ENCODE peak calls at places on chromosomes 16 and 17, in seven cellular contexts. P, E, B, V, Y, C and U are unnamed samples.

GRCh38 chr17:80285237-80285920 is 24.7 kb downstream of the RNF213 start:
- DNase-seq in B (no peak), P (no peak), Y (no peak), E (no peak), C (no peak), V (no peak), U (peak)

GRCh38 chr17:65293584-65294183 is 156.5 kb downstream of the RGS9 start:
- DNase-seq in E (no peak), B (no peak), Y (no peak), C (no peak), P (no peak), V (no peak), U (no peak)

GRCh38 chr16:22648141-22648540 is 137.4 kb downstream of the NPIPB5 start:
- DNase-seq in E (peak), Y (no peak), P (no peak), B (no peak), C (no peak), V (no peak), U (no peak)

GRCh38 chr16:28925386-28926228 is 569 bp upstream of the RABEP2 start:
- DNase-seq in Y (no peak), V (peak), B (no peak), C (no peak), P (peak), E (no peak), U (no peak)

GRCh38 chr16:49788936-49789335 is 67.0 kb downstream of the ZNF423 start:
- DNase-seq in P (no peak), C (no peak), V (no peak), Y (no peak), B (no peak), E (no peak), U (no peak)

GRCh38 chr16:11201498-11202259 is 54.3 kb downstream of the SOCS1 start:
- DNase-seq in P (peak), Y (peak), V (peak), B (no peak), C (no peak), E (peak), U (peak)

GRCh38 chr17:21304091-21304490 is 19.6 kb downstream of the MAP2K3 start:
- DNase-seq in P (no peak), C (no peak), B (no peak), E (no peak), Y (no peak), V (no peak), U (no peak)

GRCh38 chr16:19707699-19708497 is 10.1 kb downstream of the KNOP1 start:
- DNase-seq in C (no peak), P (no peak), B (no peak), E (no peak), V (no peak), Y (no peak), U (no peak)

GRCh38 chr17:60300011-60300410 is 91.9 kb downstream of the USP32 start:
- DNase-seq in B (no peak), E (no peak), P (no peak), Y (no peak), C (no peak), V (no peak), U (no peak)

GRCh38 chr17:20267459-20267842 is 199.9 kb downstream of the LGALS9B start:
- DNase-seq in P (no peak), V (no peak), C (no peak), B (no peak), E (no peak), Y (no peak), U (no peak)

GRCh38 chr16:46747777-46748651 is at the start of gene MYLK3:
- DNase-seq in V (peak), Y (peak), C (no peak), B (peak), E (peak), P (no peak), U (peak)

GRCh38 chr16:3881499-3881995 is 1.0 kb upstream of the CREBBP start:
- DNase-seq in E (peak), B (no peak), C (peak), V (no peak), P (no peak), Y (peak), U (no peak)

GRCh38 chr17:18141210-18141803 is 32.8 kb downstream of the MYO15A start:
- DNase-seq in Y (peak), B (peak), E (no peak), V (peak), P (peak), C (peak), U (peak)

GRCh38 chr17:82334622-82335394 is 1.2 kb upstream of the SECTM1 start:
- DNase-seq in Y (no peak), E (no peak), V (peak), P (peak), B (no peak), C (no peak), U (no peak)

GRCh38 chr17:60106377-60107059 is 27.8 kb upstream of the HEATR6 start:
- DNase-seq in B (no peak), V (peak), E (no peak), C (no peak), P (peak), Y (no peak), U (no peak)

GRCh38 chr16:16828913-16829398 is 450.0 kb downstream of the NPIPA7 start:
- DNase-seq in Y (peak), V (no peak), B (no peak), E (peak), P (no peak), C (peak), U (no peak)

GRCh38 chr17:55710829-55711496 is 11.7 kb downstream of the TMEM100 start:
- DNase-seq in V (no peak), P (no peak), E (no peak), Y (no peak), C (no peak), B (no peak), U (no peak)

GRCh38 chr16:57310801-57311200 is 26.3 kb upstream of the PLLP start:
- DNase-seq in C (no peak), B (no peak), P (no peak), V (no peak), E (no peak), Y (no peak), U (no peak)

GRCh38 chr17:14826361-14826760 is 438.8 kb downstream of the PMP22 start:
- DNase-seq in B (no peak), Y (no peak), V (no peak), E (no peak), P (no peak), C (no peak), U (no peak)

GRCh38 chr16:8632675-8633182 is 11.2 kb downstream of the METTL22 start:
- DNase-seq in V (no peak), E (no peak), B (no peak), P (no peak), Y (no peak), C (no peak), U (peak)

GRCh38 chr16:2001035-2001434 is 8.6 kb downstream of the ZNF598 start:
- DNase-seq in Y (no peak), B (no peak), C (no peak), E (no peak), P (no peak), V (no peak), U (no peak)

GRCh38 chr17:40209404-40210093 is 9.6 kb upstream of the WIPF2 start:
- DNase-seq in V (peak), Y (no peak), C (no peak), B (no peak), P (peak), E (no peak), U (peak)

GRCh38 chr17:80468222-80468621 is 8.2 kb downstream of the NPTX1 start:
- DNase-seq in C (peak), B (no peak), E (peak), P (no peak), V (no peak), Y (no peak), U (no peak)

GRCh38 chr17:48621410-48622387 is 4.5 kb downstream of the HOXB9 start:
- DNase-seq in B (no peak), E (no peak), P (no peak), V (peak), Y (no peak), C (no peak), U (no peak)

GRCh38 chr17:601462-602303 is 113.0 kb downstream of the VPS53 start:
- DNase-seq in Y (no peak), P (peak), B (no peak), E (no peak), C (no peak), V (peak), U (peak)

GRCh38 chr17:39209317-39210092 is 9.4 kb downstream of the RPL19 start:
- DNase-seq in E (peak), C (peak), B (no peak), V (peak), Y (peak), P (peak), U (peak)

GRCh38 chr17:30376621-30377452 is 1.9 kb upstream of the CPD start:
- DNase-seq in B (no peak), Y (peak), E (no peak), C (no peak), P (peak), V (peak), U (no peak)

GRCh38 chr17:78908426-78908825 is 5.4 kb upstream of the CEP295NL start:
- DNase-seq in E (no peak), C (no peak), V (no peak), Y (no peak), P (no peak), B (no peak), U (no peak)

GRCh38 chr17:53516643-53517042 is 306.1 kb upstream of the KIF2B start:
- DNase-seq in E (no peak), C (no peak), B (no peak), Y (peak), P (no peak), V (peak), U (no peak)

GRCh38 chr16:23712976-23713375 is at the start of gene ERN2:
- DNase-seq in Y (no peak), C (peak), P (no peak), B (no peak), V (no peak), E (peak), U (no peak)

GRCh38 chr16:86495357-86495701 is 15.0 kb upstream of the FOXF1 start:
- DNase-seq in V (no peak), C (no peak), E (no peak), Y (peak), B (no peak), P (no peak), U (no peak)

GRCh38 chr16:47037396-47037745 is 63.9 kb upstream of the DNAJA2 start:
- DNase-seq in E (peak), B (no peak), P (no peak), V (no peak), Y (no peak), C (no peak), U (no peak)

GRCh38 chr16:81520560-81521135 is 76.0 kb downstream of the CMIP start:
- DNase-seq in Y (no peak), V (no peak), B (no peak), C (no peak), P (no peak), E (no peak), U (no peak)

GRCh38 chr16:81523387-81524115 is 78.9 kb downstream of the CMIP start:
- DNase-seq in C (no peak), B (no peak), P (peak), V (no peak), E (no peak), Y (peak), U (peak)

GRCh38 chr16:81520151-81520470 is 75.5 kb downstream of the CMIP start:
- DNase-seq in C (no peak), E (no peak), Y (no peak), B (no peak), V (no peak), P (no peak), U (no peak)

GRCh38 chr16:81521141-81521626 is 76.6 kb downstream of the CMIP start:
- DNase-seq in C (no peak), E (no peak), P (no peak), V (no peak), Y (peak), B (no peak), U (no peak)

GRCh38 chr16:81522141-81522701 is 77.6 kb downstream of the CMIP start:
- DNase-seq in V (no peak), E (peak), B (no peak), C (peak), Y (peak), P (no peak), U (no peak)
- H2BK5ac ChIP-seq in V (no peak), E (no peak), B (no peak), C (no peak), Y (no peak), P (no peak), U (no peak)

DNA sequence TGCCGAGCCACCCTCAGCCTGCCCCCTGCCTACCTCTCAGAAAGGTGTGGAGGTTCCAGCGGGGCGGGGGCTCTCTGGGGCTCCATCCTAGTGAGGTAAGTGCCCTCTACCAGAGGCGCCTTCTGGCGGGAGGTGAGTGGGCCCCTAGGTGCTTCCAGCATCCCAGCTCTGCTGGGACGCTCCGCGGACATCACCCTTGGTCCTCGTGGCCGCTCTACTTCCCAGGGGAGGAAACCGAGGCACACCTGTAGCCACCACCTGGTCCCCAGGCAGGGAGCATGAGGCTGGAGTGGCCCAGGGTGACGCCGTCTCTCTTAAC is 1.4 kb downstream of the MCRIP2 start:
- DNase-seq in B (no peak), P (no peak), E (no peak), C (no peak), Y (no peak), V (no peak), U (no peak)
- H2BK120ac ChIP-seq in B (no peak), P (no peak), E (no peak), C (no peak), Y (no peak), V (no peak), U (no peak)

DNA sequence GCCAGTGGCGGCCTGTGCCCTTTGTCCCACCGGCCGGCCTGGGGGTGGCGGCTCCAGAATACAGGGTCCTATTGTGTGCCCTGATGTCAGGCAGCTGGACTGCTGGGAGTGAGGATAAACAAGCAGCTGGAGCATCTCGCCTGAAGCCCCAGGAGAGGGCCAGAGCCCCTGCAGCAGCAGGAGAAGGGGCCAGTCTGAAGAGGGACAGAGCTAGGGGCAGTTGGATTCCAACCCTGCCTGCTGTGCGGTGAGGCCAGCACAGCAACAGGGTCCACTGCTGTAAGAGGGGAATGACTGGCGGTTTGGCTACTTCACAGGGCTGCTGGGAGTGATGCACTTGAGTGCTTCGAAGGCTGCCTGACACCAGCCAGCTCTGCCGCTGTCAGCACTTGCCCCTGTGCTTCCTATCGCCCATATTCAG is 25.0 kb downstream of the RAB11FIP4 start:
- DNase-seq in V (no peak), P (peak), C (no peak), E (peak), B (peak), Y (no peak), U (no peak)
- H3K4ac ChIP-seq in V (no peak), P (no peak), C (no peak), E (no peak), B (no peak), Y (no peak), U (no peak)

GRCh38 chr16:13873835-13874438 is 46.0 kb upstream of the ERCC4 start:
- DNase-seq in C (peak), Y (peak), B (peak), V (peak), P (peak), E (peak), U (peak)
- H2BK5ac ChIP-seq in C (no peak), Y (no peak), B (no peak), V (no peak), P (no peak), E (no peak), U (no peak)

GRCh38 chr16:85229869-85230416 is 117.7 kb upstream of the CIBAR2 start:
- DNase-seq in P (no peak), V (peak), E (no peak), C (no peak), B (no peak), Y (peak), U (no peak)

GRCh38 chr16:85228463-85228862 is 116.2 kb upstream of the CIBAR2 start:
- DNase-seq in C (no peak), Y (no peak), E (no peak), V (no peak), B (no peak), P (no peak), U (no peak)

GRCh38 chr16:85228970-85229430 is 116.7 kb upstream of the CIBAR2 start:
- DNase-seq in V (no peak), P (no peak), Y (no peak), C (no peak), E (no peak), B (no peak), U (no peak)

GRCh38 chr16:85227262-85227923 is 115.1 kb upstream of the CIBAR2 start:
- DNase-seq in V (peak), Y (no peak), B (no peak), P (no peak), C (no peak), E (no peak), U (no peak)

DNA sequence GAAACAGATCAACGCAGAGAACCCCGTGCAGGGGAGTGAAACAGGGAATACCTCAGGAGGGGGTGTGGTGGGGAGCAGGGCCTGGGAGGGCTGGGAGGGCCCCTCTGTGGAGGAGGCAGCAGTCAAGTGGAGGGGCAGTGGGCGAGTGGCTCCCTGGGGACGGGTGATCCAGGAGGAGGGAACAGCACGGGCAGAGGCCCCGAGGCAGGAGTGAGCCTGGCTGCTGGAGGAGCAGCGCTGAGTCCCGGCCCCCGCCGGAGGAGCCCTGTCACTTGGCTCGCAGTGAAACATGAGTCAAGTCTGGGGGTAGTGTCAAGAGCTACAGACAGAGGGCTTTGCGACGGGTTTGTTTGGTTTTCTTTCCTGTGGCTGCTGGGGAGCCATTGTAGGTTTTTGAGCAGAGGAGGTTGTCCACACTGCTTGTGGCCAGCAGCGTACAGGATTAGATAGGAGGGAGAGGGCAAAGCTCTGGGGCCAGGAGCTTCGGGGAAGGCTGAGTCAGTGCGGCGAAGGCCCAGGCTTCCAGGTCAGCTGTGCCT is 115.7 kb upstream of the CIBAR2 start:
- DNase-seq in Y (peak), E (no peak), C (no peak), P (peak), V (peak), B (no peak), U (no peak)
- H2BK120ac ChIP-seq in Y (no peak), E (no peak), C (no peak), P (peak), V (peak), B (peak), U (peak)

GRCh38 chr16:79186196-79186595 is 414.3 kb downstream of the MAF start:
- DNase-seq in E (no peak), C (no peak), B (no peak), P (no peak), Y (no peak), V (no peak), U (no peak)

GRCh38 chr16:79191933-79192332 is 408.6 kb downstream of the MAF start:
- DNase-seq in E (no peak), Y (no peak), P (no peak), V (no peak), B (no peak), C (no peak), U (peak)

GRCh38 chr16:79190542-79190941 is 410.0 kb downstream of the MAF start:
- DNase-seq in C (no peak), P (no peak), Y (no peak), V (no peak), B (no peak), E (no peak), U (no peak)

GRCh38 chr16:79185681-79186080 is 414.9 kb downstream of the MAF start:
- DNase-seq in P (no peak), E (no peak), Y (no peak), C (no peak), V (no peak), B (no peak), U (no peak)

DNA sequence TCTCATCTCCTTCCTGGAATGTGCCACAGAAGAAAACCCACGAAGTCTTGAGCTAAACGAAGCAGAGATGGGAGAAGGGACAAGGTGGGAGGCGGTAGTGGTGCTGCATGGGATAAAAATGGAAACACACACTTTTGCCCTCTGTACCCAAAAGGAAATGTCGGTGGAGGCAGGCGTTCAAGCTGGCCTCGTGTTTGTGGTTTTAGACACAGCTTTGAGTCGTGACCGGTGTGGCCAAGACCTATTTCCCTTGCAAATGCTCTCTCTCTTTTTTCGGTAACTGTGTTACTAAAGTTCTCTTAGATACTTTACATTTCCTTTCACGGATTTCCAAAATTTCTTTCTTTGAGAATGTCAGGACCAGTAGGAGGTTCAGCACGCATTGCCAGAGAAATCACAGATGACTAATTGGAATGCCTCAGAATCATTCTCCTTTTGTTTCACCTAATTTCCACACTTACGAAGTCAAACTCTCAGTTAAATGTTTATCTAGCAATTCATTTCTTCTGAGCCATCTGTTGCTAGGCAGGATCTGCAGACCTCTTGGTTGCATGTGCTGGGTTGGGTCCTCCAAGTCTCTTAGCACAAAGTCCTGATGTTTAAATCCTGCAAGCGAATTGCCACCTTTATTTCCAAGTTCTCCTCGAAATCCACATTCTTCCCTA is 412.3 kb downstream of the MAF start:
- DNase-seq in E (no peak), P (no peak), B (no peak), C (no peak), Y (peak), V (no peak), U (no peak)
- H3K4ac ChIP-seq in E (no peak), P (no peak), B (no peak), C (no peak), Y (no peak), V (no peak), U (no peak)

DNA sequence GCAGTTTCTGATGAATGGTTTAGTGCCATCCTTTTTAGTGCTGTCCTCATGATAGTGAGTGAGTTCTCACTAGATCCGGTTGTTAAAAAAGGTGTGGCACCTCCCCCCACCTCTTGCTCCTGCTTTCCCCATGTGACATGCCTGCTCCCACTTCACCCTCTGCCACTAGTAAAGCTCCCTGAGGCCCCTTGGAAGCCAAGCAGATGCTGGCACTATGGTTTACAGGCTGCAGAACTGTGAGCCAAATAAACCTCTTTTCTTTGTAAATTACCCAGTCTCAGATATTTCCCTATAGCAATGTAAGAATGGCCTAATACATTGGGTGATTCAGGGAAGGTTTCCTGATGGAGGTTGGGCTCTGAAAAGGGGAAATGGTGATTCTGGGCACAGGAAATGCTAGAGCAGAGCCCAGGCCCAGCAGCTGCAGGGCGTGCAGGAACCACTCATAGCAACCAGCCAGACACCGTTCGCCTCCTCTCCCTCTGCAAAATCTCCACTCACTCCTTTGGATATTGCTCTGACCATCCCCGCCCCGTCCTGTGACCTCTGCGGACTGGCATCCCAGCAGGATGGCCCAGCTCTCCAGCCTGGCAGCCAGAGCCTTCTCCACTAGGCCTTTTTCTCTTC is 2.6 kb upstream of the ADORA2B start:
- DNase-seq in C (no peak), V (no peak), P (no peak), E (no peak), Y (no peak), B (no peak), U (no peak)
- H2BK5ac ChIP-seq in C (no peak), V (no peak), P (no peak), E (no peak), Y (no peak), B (no peak), U (no peak)